ENCODE peak calls at places on chromosomes 4 and X, in four cellular contexts. One of them, this sample, is unnamed.

GRCh38 chrX:103503163-103503852 is 16.0 kb downstream of the RAB40A start:
- DNase-seq in body of pancreas: no peak
- DNase-seq in endodermal cell: peak; percentile 61
- DNase-seq in stomach: no peak
- DNase-seq in this sample: no peak

GRCh38 chrX:45264865-45265264 is 64.2 kb upstream of the DIPK2B start:
- DNase-seq in endodermal cell: no peak
- DNase-seq in body of pancreas: no peak
- DNase-seq in stomach: no peak
- DNase-seq in this sample: peak; percentile 4

GRCh38 chr4:8549352-8549931 is 30.8 kb upstream of the GPR78 start:
- DNase-seq in endodermal cell: peak; percentile 51
- DNase-seq in body of pancreas: no peak
- DNase-seq in stomach: no peak
- DNase-seq in this sample: no peak

GRCh38 chrX:45557390-45557789 is 356.7 kb upstream of the DIPK2B start:
- DNase-seq in endodermal cell: no peak
- DNase-seq in body of pancreas: no peak
- DNase-seq in stomach: no peak
- DNase-seq in this sample: no peak

GRCh38 chrX:138723301-138723700 is 11.8 kb upstream of the FGF13 start:
- DNase-seq in stomach: no peak
- DNase-seq in body of pancreas: no peak
- DNase-seq in endodermal cell: no peak
- DNase-seq in this sample: no peak

GRCh38 chrX:134599173-134599914 is 58.9 kb downstream of the PLAC1 start:
- DNase-seq in stomach: no peak
- DNase-seq in endodermal cell: no peak
- DNase-seq in body of pancreas: no peak
- DNase-seq in this sample: no peak

GRCh38 chr4:153151535-153152452 is 52.4 kb upstream of the TRIM2 start:
- DNase-seq in stomach: peak; percentile 79
- DNase-seq in endodermal cell: peak; percentile 96
- DNase-seq in body of pancreas: peak; percentile 86
- DNase-seq in this sample: peak; percentile 66

GRCh38 chrX:49079489-49080428 is at the start of gene WDR45:
- DNase-seq in body of pancreas: peak; percentile 77
- DNase-seq in stomach: peak; percentile 73
- DNase-seq in endodermal cell: peak; percentile 83
- DNase-seq in this sample: peak; percentile 55

GRCh38 chrX:53882331-53882730 is 161.9 kb downstream of the PHF8 start:
- DNase-seq in endodermal cell: peak; percentile 45
- DNase-seq in body of pancreas: peak; percentile 62
- DNase-seq in stomach: no peak
- DNase-seq in this sample: peak; percentile 2

GRCh38 chrX:13340182-13340791 is 20.4 kb upstream of the ATXN3L start:
- DNase-seq in body of pancreas: no peak
- DNase-seq in endodermal cell: no peak
- DNase-seq in stomach: no peak
- DNase-seq in this sample: no peak

DNA sequence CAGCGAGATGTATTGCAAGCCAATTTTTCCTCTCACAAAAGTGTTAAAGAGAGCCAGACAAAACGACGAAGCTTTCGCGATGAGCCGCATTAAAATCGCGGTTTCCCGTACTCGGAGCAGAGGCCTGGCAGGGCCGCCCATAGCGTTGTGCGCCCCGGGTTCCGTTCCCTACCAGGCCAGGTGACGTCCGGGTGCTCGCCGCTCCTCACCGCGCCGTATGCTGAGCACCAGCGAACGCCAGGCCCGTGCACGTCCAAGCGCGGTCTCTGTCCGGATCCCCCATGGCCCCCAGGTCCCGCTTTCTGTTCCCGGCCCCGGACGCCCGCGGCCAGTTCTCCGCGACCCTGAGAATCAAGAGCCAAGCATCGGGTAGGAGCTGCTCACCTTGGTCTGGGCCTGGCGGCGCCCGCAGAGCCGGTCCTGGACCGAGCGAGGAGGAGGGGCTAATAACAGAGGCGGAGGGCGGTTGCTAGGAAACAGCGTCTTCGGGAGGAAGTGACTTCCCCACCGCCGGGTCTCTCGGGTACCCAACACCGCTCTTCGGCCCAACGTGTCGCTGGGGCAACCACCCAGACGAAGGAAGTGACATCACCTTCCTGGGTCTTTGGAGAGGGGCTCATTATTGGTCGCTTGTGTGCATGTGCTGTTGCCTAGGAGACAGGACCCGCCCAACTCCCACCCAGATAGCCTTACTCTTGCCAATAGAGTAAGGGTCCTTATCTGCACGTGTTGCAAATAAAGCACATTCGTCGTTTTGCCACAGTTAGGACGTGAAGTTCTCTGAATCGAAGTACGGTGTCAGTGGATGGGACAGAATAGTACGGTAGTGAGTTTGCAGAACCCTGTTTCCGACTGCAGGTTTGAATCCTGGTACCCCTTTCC is at the start of gene MAP9:
- DNase-seq in body of pancreas: peak; percentile 98
- DNase-seq in stomach: peak; percentile 84
- DNase-seq in endodermal cell: peak; percentile 98
- DNase-seq in this sample: peak; percentile 98
- H3K4me3 ChIP-seq in body of pancreas: peak within 1 kb of the TSS; percentile 38
- H3K4me3 ChIP-seq in stomach: peak within 1 kb of the TSS; percentile 79
- H3K4me3 ChIP-seq in endodermal cell: peak within 1 kb of the TSS; percentile 81
- H3K4me3 ChIP-seq in this sample: peak within 1 kb of the TSS; percentile 91

GRCh38 chrX:47175588-47175980 is 18.0 kb upstream of the UBA1 start:
- DNase-seq in endodermal cell: no peak
- DNase-seq in body of pancreas: no peak
- DNase-seq in stomach: no peak
- DNase-seq in this sample: no peak
- H3K27me3 ChIP-seq in endodermal cell: no peaks in the 10 kb centered on the region
- H3K27me3 ChIP-seq in body of pancreas: no peaks in the 10 kb centered on the region
- H3K27me3 ChIP-seq in stomach: no peaks in the 10 kb centered on the region
- H3K27me3 ChIP-seq in this sample: no peaks in the 10 kb centered on the region

GRCh38 chrX:65035451-65035779 is 59.2 kb upstream of the ZC4H2 start:
- DNase-seq in stomach: peak; percentile 29
- DNase-seq in endodermal cell: peak; percentile 76
- DNase-seq in body of pancreas: peak; percentile 18
- DNase-seq in this sample: peak; percentile 24

GRCh38 chrX:65034292-65034640 is 58.0 kb upstream of the ZC4H2 start:
- DNase-seq in endodermal cell: no peak
- DNase-seq in stomach: no peak
- DNase-seq in body of pancreas: no peak
- DNase-seq in this sample: no peak

DNA sequence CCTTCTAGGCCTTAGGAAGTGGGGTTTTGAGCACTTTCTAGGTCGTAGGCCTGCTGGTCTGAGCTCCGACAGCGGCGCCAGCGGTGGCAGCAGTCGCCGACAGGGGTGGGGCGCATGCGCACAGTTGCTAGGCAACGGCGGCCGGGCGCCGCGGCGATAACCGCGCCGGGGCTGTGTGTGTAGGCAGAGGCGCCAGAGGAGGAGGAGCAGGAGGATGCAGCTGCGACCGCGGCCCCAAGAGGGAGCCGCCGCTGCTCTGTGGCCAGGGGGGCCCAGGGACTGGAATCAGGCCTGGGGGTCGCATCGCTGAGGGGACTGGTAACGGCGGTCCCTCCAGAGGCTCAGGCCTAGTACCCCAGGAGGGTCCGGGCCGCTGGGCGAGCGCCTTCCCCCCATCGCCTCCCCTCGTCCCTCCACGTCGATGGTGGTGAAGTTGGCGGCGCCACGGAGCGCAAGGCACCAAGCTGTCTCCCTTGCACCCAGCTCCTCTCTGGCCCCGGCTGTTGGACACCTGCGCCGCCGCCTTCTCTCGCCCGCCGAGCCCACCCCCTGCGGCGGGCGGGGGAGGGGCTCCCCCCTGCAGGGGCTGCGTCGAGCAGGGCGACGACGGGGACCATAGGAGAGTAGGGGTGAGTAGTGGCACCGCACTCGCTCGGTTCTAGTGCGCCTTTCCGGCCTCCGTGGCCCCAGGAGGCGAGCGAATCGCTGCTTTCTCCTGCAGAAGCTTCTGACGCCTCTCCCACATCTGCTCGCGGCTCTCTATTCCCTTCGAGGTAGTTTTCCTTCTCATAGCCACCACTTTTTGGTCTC is 58.6 kb upstream of the ZC4H2 start:
- DNase-seq in body of pancreas: peak; percentile 71
- DNase-seq in stomach: peak; percentile 79
- DNase-seq in endodermal cell: peak; percentile 93
- DNase-seq in this sample: peak; percentile 86
- H3K4me3 ChIP-seq in body of pancreas: no peak within 1 kb of the TSS
- H3K4me3 ChIP-seq in stomach: peak within 1 kb of the TSS; percentile 59
- H3K4me3 ChIP-seq in endodermal cell: peak within 1 kb of the TSS; percentile 85
- H3K4me3 ChIP-seq in this sample: peak within 1 kb of the TSS; percentile 47

GRCh38 chr4:139559095-139559490 is 3.1 kb upstream of the SETD7 start:
- DNase-seq in endodermal cell: no peak
- DNase-seq in body of pancreas: peak; percentile 61
- DNase-seq in stomach: no peak
- DNase-seq in this sample: no peak
- H3K27me3 ChIP-seq in endodermal cell: peaks cover 27% of the 10 kb centered on the region
- H3K27me3 ChIP-seq in body of pancreas: no peaks in the 10 kb centered on the region
- H3K27me3 ChIP-seq in stomach: no peaks in the 10 kb centered on the region
- H3K27me3 ChIP-seq in this sample: peaks cover 14% of the 10 kb centered on the region

GRCh38 chrX:11787564-11787963 is 29.5 kb downstream of the MSL3 start:
- DNase-seq in endodermal cell: peak; percentile 95
- DNase-seq in stomach: peak; percentile 40
- DNase-seq in body of pancreas: peak; percentile 41
- DNase-seq in this sample: peak; percentile 56

GRCh38 chrX:11791090-11791489 is 33.1 kb downstream of the MSL3 start:
- DNase-seq in stomach: no peak
- DNase-seq in endodermal cell: no peak
- DNase-seq in body of pancreas: no peak
- DNase-seq in this sample: no peak

GRCh38 chrX:11784543-11784942 is 26.5 kb downstream of the MSL3 start:
- DNase-seq in endodermal cell: no peak
- DNase-seq in body of pancreas: no peak
- DNase-seq in stomach: no peak
- DNase-seq in this sample: no peak

GRCh38 chrX:11789809-11790208 is 31.8 kb downstream of the MSL3 start:
- DNase-seq in endodermal cell: no peak
- DNase-seq in body of pancreas: no peak
- DNase-seq in stomach: no peak
- DNase-seq in this sample: no peak

GRCh38 chrX:11786862-11787261 is 28.8 kb downstream of the MSL3 start:
- DNase-seq in endodermal cell: no peak
- DNase-seq in stomach: no peak
- DNase-seq in body of pancreas: no peak
- DNase-seq in this sample: no peak
- H3K4me3 ChIP-seq in endodermal cell: no peak overlapping the region
- H3K4me3 ChIP-seq in stomach: no peak overlapping the region
- H3K4me3 ChIP-seq in body of pancreas: no peak overlapping the region
- H3K4me3 ChIP-seq in this sample: no peak overlapping the region

This sample was measured in cardiac muscle cell.